ENCODE peak calls at places on chromosome 1, in five cellular contexts. One of them, this sample, is unnamed.

GRCh38 chr1:33455537-33456301 is 16.7 kb upstream of the ZSCAN20 start:
- DNase-seq in ascending aorta: no peak
- DNase-seq in T47D: peak; percentile 75
- DNase-seq in skeletal muscle cell: peak; percentile 74
- DNase-seq in small intestine: peak; percentile 51
- DNase-seq in this sample: peak; percentile 79

GRCh38 chr1:116559304-116559761 is 11.5 kb downstream of the CD58 start:
- DNase-seq in T47D: no peak
- DNase-seq in skeletal muscle cell: no peak
- DNase-seq in ascending aorta: no peak
- DNase-seq in small intestine: peak; percentile 73
- DNase-seq in this sample: no peak

GRCh38 chr1:20219991-20220390 is 33.7 kb upstream of the PLA2G2C start:
- DNase-seq in T47D: no peak
- DNase-seq in ascending aorta: no peak
- DNase-seq in skeletal muscle cell: no peak
- DNase-seq in small intestine: no peak
- DNase-seq in this sample: no peak

GRCh38 chr1:84480658-84481057 is 1.6 kb downstream of the RPF1 start:
- DNase-seq in T47D: no peak
- DNase-seq in small intestine: no peak
- DNase-seq in skeletal muscle cell: no peak
- DNase-seq in ascending aorta: no peak
- DNase-seq in this sample: no peak

GRCh38 chr1:215567491-215568286 is 585 bp downstream of the KCTD3 start:
- DNase-seq in small intestine: peak; percentile 83
- DNase-seq in skeletal muscle cell: no peak
- DNase-seq in T47D: peak; percentile 86
- DNase-seq in ascending aorta: no peak
- DNase-seq in this sample: peak; percentile 86

GRCh38 chr1:38097256-38097655 is 50.7 kb upstream of the POU3F1 start:
- DNase-seq in skeletal muscle cell: no peak
- DNase-seq in ascending aorta: no peak
- DNase-seq in small intestine: peak; percentile 5
- DNase-seq in T47D: no peak
- DNase-seq in this sample: no peak

GRCh38 chr1:245161866-245162265 is 7.1 kb downstream of the KIF26B start:
- DNase-seq in ascending aorta: no peak
- DNase-seq in small intestine: no peak
- DNase-seq in skeletal muscle cell: no peak
- DNase-seq in T47D: no peak
- DNase-seq in this sample: no peak

GRCh38 chr1:112950426-112950825 is 5.6 kb downstream of the SLC16A1 start:
- DNase-seq in ascending aorta: no peak
- DNase-seq in T47D: no peak
- DNase-seq in skeletal muscle cell: no peak
- DNase-seq in small intestine: no peak
- DNase-seq in this sample: no peak

GRCh38 chr1:21368514-21369289 is 71.2 kb upstream of the NBPF3 start:
- DNase-seq in ascending aorta: peak; percentile 14
- DNase-seq in small intestine: peak; percentile 78
- DNase-seq in skeletal muscle cell: peak; percentile 43
- DNase-seq in T47D: peak; percentile 85
- DNase-seq in this sample: peak; percentile 94

GRCh38 chr1:40256401-40257084 is 1.5 kb upstream of the ZMPSTE24 start:
- DNase-seq in T47D: no peak
- DNase-seq in ascending aorta: no peak
- DNase-seq in small intestine: no peak
- DNase-seq in skeletal muscle cell: no peak
- DNase-seq in this sample: no peak

GRCh38 chr1:181359012-181359411 is 124.3 kb upstream of the CACNA1E start:
- DNase-seq in T47D: no peak
- DNase-seq in ascending aorta: no peak
- DNase-seq in skeletal muscle cell: no peak
- DNase-seq in small intestine: no peak
- DNase-seq in this sample: no peak

This sample was measured in endodermal cell.